ENCODE peak calls at places on chromosomes 7 and 10, in five cellular contexts. E, C, J, O and F are unnamed samples.

GRCh38 chr10:49187044-49187484 is 1.1 kb downstream of the TMEM273 start:
- DNase-seq in E (no peak), C (no peak), J (no peak), O (no peak), F (no peak)

GRCh38 chr10:132346806-132347205 is 14.8 kb downstream of the LRRC27 start:
- DNase-seq in E (no peak), C (no peak), J (no peak), O (no peak), F (no peak)

GRCh38 chr10:108461976-108462375 is 1297.5 kb upstream of the SORCS1 start:
- DNase-seq in E (no peak), C (no peak), J (no peak), O (no peak), F (no peak)

GRCh38 chr10:12252882-12253546 is 57.0 kb downstream of the CDC123 start:
- DNase-seq in E (no peak), C (no peak), J (no peak), O (no peak), F (no peak)

GRCh38 chr10:113007821-113008220 is 57.8 kb downstream of the TCF7L2 start:
- DNase-seq in E (no peak), C (no peak), J (no peak), O (no peak), F (no peak)

GRCh38 chr10:29946953-29947700 is 112.3 kb downstream of the JCAD start:
- DNase-seq in E (no peak), C (peak), J (no peak), O (peak), F (no peak)

GRCh38 chr7:96328016-96328415 is 6.1 kb upstream of the SLC25A13 start:
- DNase-seq in E (no peak), C (no peak), J (no peak), O (peak), F (no peak)

GRCh38 chr10:74822583-74823089 is 3.8 kb upstream of the KAT6B start:
- DNase-seq in E (no peak), C (peak), J (no peak), O (no peak), F (no peak)

GRCh38 chr10:67452892-67453291 is 243.1 kb downstream of the CTNNA3 start:
- DNase-seq in E (no peak), C (no peak), J (no peak), O (no peak), F (no peak)

GRCh38 chr10:124248056-124248455 is 154.7 kb upstream of the CHST15 start:
- DNase-seq in E (no peak), C (no peak), J (no peak), O (no peak), F (no peak)

GRCh38 chr10:70672165-70672992 is at the start of gene ADAMTS14:
- DNase-seq in E (peak), C (peak), J (no peak), O (peak), F (peak)

GRCh38 chr7:76047305-76047810 is 442 bp downstream of the STYXL1 start:
- DNase-seq in E (no peak), C (no peak), J (no peak), O (peak), F (no peak)

GRCh38 chr10:103748020-103748419 is 107.4 kb downstream of the SH3PXD2A start:
- DNase-seq in E (no peak), C (no peak), J (no peak), O (no peak), F (no peak)

GRCh38 chr7:74365320-74366022 is 76.3 kb downstream of the CLIP2 start:
- DNase-seq in E (peak), C (peak), J (no peak), O (peak), F (peak)

GRCh38 chr10:127039435-127039834 is 134.2 kb downstream of the DOCK1 start:
- DNase-seq in E (no peak), C (no peak), J (no peak), O (no peak), F (no peak)

GRCh38 chr10:125144693-125145623 is 15.4 kb downstream of the CTBP2 start:
- DNase-seq in E (peak), C (peak), J (no peak), O (peak), F (no peak)

GRCh38 chr10:29607576-29607975 is 27.2 kb downstream of the SVIL start:
- DNase-seq in E (no peak), C (no peak), J (no peak), O (no peak), F (no peak)

GRCh38 chr7:481219-481930 is 38.3 kb downstream of the PDGFA start:
- DNase-seq in E (no peak), C (no peak), J (no peak), O (no peak), F (no peak)

GRCh38 chr10:59719374-59719773 is 9.7 kb upstream of the SLC16A9 start:
- DNase-seq in E (no peak), C (no peak), J (no peak), O (no peak), F (no peak)

GRCh38 chr7:118245267-118246040 is 20.9 kb downstream of the ANKRD7 start:
- DNase-seq in E (no peak), C (peak), J (no peak), O (no peak), F (no peak)

GRCh38 chr7:116218051-116218645 is 7.8 kb downstream of the TES start:
- DNase-seq in E (no peak), C (peak), J (no peak), O (peak), F (no peak)

GRCh38 chr7:95619517-95619916 is 23.2 kb upstream of the PDK4 start:
- DNase-seq in E (no peak), C (no peak), J (no peak), O (no peak), F (no peak)

GRCh38 chr10:79093658-79094411 is 25.1 kb downstream of the ZMIZ1 start:
- DNase-seq in E (no peak), C (peak), J (no peak), O (no peak), F (no peak)

GRCh38 chr10:103044942-103045489 is 126.9 kb downstream of the CNNM2 start:
- DNase-seq in E (no peak), C (peak), J (no peak), O (no peak), F (no peak)

GRCh38 chr10:86969421-86970041 is 1.2 kb downstream of the ADIRF start:
- DNase-seq in E (no peak), C (no peak), J (no peak), O (peak), F (no peak)

GRCh38 chr7:107291434-107291833 is 122.6 kb downstream of the HBP1 start:
- DNase-seq in E (no peak), C (no peak), J (no peak), O (no peak), F (no peak)

GRCh38 chr7:125516194-125516593 is 586.6 kb upstream of the POT1 start:
- DNase-seq in E (no peak), C (no peak), J (no peak), O (no peak), F (no peak)

GRCh38 chr10:96587255-96588059 is 645 bp upstream of the TM9SF3 start:
- DNase-seq in E (no peak), C (peak), J (peak), O (peak), F (no peak)

GRCh38 chr10:21100871-21101514 is 203.9 kb upstream of the NEBL start:
- DNase-seq in E (no peak), C (peak), J (no peak), O (peak), F (no peak)

GRCh38 chr7:137898839-137899681 is 52.3 kb upstream of the DGKI start:
- DNase-seq in E (peak), C (no peak), J (peak), O (peak), F (peak)